ENCODE peak calls at places on chromosome 19, in four cellular contexts. M is erythroblast, Z is A549, R is transverse colon. S is an unnamed sample.

GRCh38 chr19:15464394-15465385 is at the start of gene RASAL3:
- DNase-seq in R (peak), Z (no peak), M (no peak), S (no peak)

GRCh38 chr19:14848822-14849221 is at the start of gene OR7A10:
- DNase-seq in M (no peak), Z (no peak), R (no peak), S (no peak)

GRCh38 chr19:18859676-18860301 is 28.0 kb downstream of the UPF1 start:
- DNase-seq in R (no peak), M (no peak), Z (no peak), S (no peak)

GRCh38 chr19:10832659-10833296 is 3.2 kb downstream of the TMED1 start:
- DNase-seq in R (no peak), Z (no peak), M (no peak), S (no peak)

GRCh38 chr19:45403781-45404556 is 900 bp downstream of the PPP1R13L start:
- DNase-seq in Z (peak), M (peak), R (peak), S (peak)

GRCh38 chr19:18379803-18380747 is 5.9 kb upstream of the GDF15 start:
- DNase-seq in R (peak), Z (peak), M (no peak), S (peak)

GRCh38 chr19:13825489-13826475 is 30.5 kb downstream of the ZSWIM4 start:
- DNase-seq in Z (peak), M (peak), R (no peak), S (no peak)

GRCh38 chr19:10929402-10929794 is 787 bp downstream of the TIMM29 start:
- DNase-seq in M (no peak), R (no peak), Z (no peak), S (no peak)

GRCh38 chr19:50565984-50566903 is 2.0 kb downstream of the LRRC4B start:
- DNase-seq in Z (no peak), R (no peak), M (no peak), S (no peak)

GRCh38 chr19:45293682-45294081 is 29.0 kb downstream of the CKM start:
- DNase-seq in M (no peak), Z (no peak), R (no peak), S (no peak)

GRCh38 chr19:12657966-12658365 is 8.6 kb downstream of the MAN2B1 start:
- DNase-seq in R (no peak), Z (no peak), M (no peak), S (no peak)

DNA sequence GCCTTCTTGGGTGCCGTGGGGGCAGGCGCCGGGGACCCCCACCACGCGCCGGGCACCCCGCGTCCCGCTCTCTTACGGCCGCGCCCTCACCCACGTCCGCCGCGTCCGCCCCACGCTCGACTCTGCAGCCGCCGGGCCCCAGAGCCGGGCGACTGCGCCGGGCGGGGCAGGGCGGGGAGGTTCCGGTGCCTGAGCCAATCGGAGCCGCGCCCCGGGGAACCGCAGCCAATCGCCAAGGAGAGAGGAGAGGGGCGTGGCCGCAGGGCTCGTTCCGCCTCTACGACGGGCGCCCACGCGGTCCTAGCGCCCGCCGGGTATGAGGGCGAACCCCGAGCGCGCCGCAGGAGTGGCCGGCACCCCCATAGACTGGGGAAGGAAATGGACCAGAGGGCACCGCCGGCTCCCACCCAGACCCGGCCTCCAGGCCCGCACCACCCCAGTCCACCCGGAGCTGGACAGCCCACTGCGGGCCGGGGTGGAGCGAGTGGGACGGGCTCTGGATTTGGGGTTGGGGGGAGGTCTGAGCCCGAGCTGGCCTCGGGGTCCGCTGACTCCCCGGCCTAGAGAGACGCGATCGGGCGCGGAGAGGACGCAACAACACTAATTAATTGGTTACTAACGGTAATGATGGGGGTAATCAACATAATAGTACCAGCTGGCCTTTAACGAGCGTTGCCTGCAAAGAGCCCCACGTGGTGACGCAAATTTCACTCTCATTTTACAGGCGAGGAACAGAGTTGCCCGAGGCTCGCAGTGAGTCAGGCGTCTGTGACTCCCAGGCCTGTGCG is at the start of gene MFSD12:
- DNase-seq in M (peak), R (peak), Z (peak), S (peak)
- TF ChIP-seq POLR2A in M (peak), R (peak), Z (peak), S (peak)

GRCh38 chr19:35928507-35928906 is 7.7 kb upstream of the LRFN3 start:
- DNase-seq in M (no peak), Z (no peak), R (no peak), S (no peak)

GRCh38 chr19:35935911-35936737 is at the start of gene LRFN3:
- DNase-seq in Z (peak), M (no peak), R (peak), S (peak)

GRCh38 chr19:35932291-35932936 is 3.8 kb upstream of the LRFN3 start:
- DNase-seq in M (no peak), Z (no peak), R (no peak), S (no peak)

GRCh38 chr19:35931874-35932202 is 4.3 kb upstream of the LRFN3 start:
- DNase-seq in R (no peak), Z (no peak), M (no peak), S (no peak)

GRCh38 chr19:35931161-35931873 is 4.9 kb upstream of the LRFN3 start:
- DNase-seq in R (peak), Z (peak), M (peak), S (peak)
- TF ChIP-seq POLR2A in R (peak), Z (peak), M (peak), S (peak)

GRCh38 chr19:4030552-4030951 is 23.0 kb downstream of the PIAS4 start:
- DNase-seq in R (no peak), M (no peak), Z (no peak), S (no peak)

GRCh38 chr19:4032436-4032835 is 24.9 kb downstream of the PIAS4 start:
- DNase-seq in M (no peak), R (no peak), Z (no peak), S (no peak)

GRCh38 chr19:4031420-4031819 is 23.9 kb downstream of the PIAS4 start:
- DNase-seq in Z (no peak), M (no peak), R (no peak), S (no peak)

GRCh38 chr19:4029247-4029614 is 21.7 kb downstream of the PIAS4 start:
- DNase-seq in R (no peak), Z (no peak), M (no peak), S (no peak)

GRCh38 chr19:4030981-4031380 is 23.4 kb downstream of the PIAS4 start:
- DNase-seq in R (no peak), M (no peak), Z (no peak), S (no peak)
- TF ChIP-seq POLR2A in R (no peak), M (no peak), Z (no peak), S (no peak)

DNA sequence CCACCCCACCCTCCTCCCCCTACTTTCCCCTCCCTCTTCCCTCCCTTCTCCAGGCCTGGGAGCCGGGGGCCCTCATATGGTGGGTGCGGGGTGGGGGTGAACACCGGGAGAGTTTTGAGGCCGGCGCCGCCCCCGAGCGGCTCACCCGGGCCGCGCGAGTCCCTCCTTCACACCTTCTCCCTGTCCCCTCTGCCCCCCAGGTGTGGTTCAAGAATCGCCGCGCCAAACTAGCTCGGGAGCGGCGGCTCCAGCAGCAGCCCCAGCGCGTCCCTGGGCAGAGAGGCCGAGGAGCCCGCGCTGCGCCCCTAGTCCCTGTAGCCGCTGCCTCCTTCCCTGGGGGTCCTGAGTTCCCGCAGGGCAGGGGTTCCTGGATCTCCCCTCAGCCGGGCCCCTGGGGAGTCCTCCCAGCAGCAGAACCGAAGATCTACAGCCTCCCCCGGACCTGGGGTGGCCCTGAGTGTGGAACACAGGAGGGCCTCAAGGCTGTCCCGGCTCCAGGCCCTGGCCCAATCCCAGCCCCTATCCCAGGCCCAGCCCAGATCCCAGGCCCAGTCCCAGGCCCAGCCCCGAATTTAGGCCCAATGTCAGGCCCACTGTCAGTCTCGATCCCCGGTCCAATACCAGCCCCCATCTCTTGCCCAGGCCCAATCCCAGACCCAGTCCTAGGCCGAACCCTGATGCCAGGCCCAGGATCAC is 1.7 kb downstream of the TPRX2 start:
- DNase-seq in Z (no peak), R (no peak), M (no peak), S (no peak)
- TF ChIP-seq POLR2A in Z (no peak), R (no peak), M (no peak), S (no peak)

DNA sequence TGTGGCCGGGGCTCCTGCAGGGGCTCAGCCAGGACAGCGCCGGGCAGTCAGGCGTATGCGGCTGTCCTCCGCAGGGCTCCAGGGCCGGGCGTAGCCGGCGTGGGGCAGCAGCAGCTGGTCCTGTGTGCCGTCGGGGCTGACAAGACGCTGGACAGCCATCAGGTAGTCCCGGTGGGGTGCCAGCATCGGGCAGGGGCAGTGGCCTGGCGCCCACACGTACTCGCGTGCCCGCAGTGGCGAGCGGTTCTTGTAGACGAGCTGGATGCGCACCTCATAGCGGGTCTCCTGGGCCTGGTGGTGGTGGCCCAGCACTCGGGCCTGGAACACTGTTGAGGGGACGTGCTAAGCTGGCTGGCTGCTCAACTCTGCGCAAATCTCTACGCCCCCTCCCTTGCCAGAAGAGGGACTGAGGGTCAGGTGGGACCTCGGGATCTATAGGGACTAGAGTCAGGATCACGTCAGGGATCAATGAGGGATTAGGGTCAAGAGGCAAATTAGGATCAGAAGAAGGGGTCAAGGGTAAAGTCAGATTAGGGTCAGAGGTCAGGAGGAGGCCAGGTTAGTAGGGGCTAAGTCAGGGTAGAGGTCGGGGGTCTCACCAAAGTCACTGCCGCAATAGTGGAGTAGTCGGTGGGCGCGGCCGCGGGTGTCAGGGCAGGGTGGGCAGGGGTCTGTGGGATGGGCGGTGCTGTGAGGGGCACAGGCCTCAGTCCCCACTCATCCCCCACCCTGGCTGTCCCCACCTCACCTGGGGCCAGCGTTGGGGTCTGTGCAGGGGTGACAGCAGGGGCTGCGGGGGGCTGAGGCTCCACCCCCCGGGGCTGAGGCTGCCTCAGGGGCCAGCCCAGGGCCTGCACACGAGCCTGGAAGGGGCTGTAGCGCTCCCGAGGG is 6.6 kb downstream of the ADAMTSL5 start:
- DNase-seq in R (no peak), M (no peak), Z (no peak), S (no peak)
- TF ChIP-seq POLR2A in R (no peak), M (no peak), Z (no peak), S (no peak)

DNA sequence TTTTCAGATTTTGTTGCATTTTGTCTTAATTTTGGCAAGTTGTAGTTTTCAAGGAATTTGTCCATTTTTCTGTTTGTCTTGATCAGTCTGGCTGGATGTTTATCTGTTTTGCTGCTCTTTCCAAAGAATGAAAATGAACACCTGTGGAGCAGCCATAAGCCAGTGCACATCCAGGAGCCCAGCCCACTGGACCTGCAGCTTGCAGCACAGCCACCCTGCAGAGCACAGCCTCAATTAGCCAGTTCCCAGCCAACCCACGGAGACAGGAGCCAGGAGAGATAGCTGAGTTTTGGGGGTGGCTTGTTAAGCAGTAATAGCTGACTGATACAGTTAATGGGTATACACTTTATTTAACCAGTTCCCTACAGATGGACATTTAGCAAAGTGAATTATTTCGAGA is 38.0 kb upstream of the URI1 start:
- DNase-seq in M (no peak), R (no peak), Z (no peak), S (no peak)
- TF ChIP-seq POLR2A in M (no peak), R (no peak), Z (no peak), S (no peak)

DNA sequence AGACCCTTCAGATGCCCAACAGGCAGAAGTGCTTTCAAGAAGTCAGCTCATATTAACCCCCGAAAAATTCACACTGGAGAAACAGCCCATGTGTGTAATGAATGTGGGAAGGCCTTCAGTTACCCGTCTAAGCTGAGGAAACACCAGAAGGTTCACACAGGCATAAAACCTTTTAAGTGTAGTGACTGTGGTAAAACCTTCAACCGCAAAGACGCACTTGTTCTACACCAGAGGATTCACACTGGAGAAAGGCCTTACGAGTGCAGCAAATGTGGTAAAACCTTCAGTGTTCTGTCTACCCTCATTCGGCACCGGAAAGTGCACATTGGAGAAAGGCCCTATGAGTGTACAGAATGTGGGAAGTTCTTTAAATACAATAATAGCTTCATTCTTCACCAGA is 8.6 kb downstream of the ZNF584 start:
- DNase-seq in R (no peak), Z (no peak), M (no peak), S (no peak)
- TF ChIP-seq POLR2A in R (no peak), Z (no peak), M (no peak), S (no peak)

DNA sequence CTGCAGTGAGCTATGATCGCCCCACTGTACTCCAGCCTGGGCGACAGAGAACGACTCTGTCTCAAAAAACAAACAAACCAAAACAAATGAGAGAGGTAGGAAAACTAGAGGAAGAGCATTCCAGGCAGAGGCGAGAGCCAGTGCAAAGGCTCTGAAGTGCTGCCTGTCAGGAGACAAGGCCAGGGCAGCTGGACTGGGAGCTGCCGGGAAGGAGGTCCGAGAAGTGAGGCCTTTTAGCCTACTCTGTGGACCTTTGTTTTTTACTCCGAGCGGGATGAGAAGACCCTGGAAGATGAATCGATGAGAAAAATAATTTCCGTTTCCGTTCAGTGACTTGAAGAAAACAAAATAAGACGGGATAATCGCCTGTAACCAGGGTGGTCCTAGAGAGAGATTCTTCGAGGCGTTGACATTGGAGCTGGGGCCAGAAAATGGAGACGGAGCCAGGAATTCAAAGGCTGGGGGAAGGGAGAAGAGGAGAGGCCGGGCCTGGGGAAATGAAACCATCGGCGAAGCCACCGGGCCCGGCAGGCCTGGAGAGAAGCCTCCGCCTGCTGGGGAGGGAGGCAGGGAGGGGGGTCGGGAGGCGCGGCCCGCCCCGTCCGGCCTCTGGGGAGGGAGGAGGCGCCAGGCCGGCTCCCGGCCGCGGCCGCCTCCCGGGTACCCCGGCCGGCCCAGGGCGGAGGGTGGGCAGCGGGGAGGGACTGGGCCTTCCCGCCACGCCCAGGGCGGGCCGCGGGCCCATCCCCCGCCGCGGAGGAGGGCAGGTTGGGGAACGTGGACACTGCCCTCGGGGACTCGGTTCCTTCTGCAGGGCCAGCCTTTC is 7.8 kb upstream of the SERTAD1 start:
- DNase-seq in Z (peak), M (peak), R (peak), S (peak)
- TF ChIP-seq POLR2A in Z (peak), M (peak), R (peak), S (peak)